ENCODE peak calls at places on chromosomes 11 and 22, in four cellular contexts. P is H1, U is HepG2, N is GM12878. S is an unnamed sample.

GRCh38 chr11:128288368-128288767 is 299.0 kb downstream of the ETS1 start:
- DNase-seq in P (no peak), U (no peak), N (no peak), S (no peak)

GRCh38 chr22:19360862-19361261 is 69.3 kb upstream of the CLTCL1 start:
- DNase-seq in U (no peak), P (no peak), N (no peak), S (peak; percentile 4)

GRCh38 chr11:86484164-86484794 is 109.6 kb downstream of the CCDC81 start:
- DNase-seq in P (no peak), N (no peak), U (peak; percentile 81), S (peak; percentile 23)

GRCh38 chr11:11157201-11157600 is 195.8 kb downstream of the CSNK2A3 start:
- DNase-seq in U (peak; percentile 33), P (no peak), N (no peak), S (peak; percentile 50)

GRCh38 chr11:67497656-67498291 is 7.4 kb downstream of the PITPNM1 start:
- DNase-seq in N (no peak), P (no peak), U (no peak), S (no peak)

GRCh38 chr22:23106906-23107367 is 34.9 kb downstream of the RSPH14 start:
- DNase-seq in U (peak; percentile 39), P (no peak), N (no peak), S (no peak)

GRCh38 chr11:111514216-111515031 is at the start of gene HOATZ:
- DNase-seq in P (peak; percentile 41), N (no peak), U (no peak), S (no peak)

GRCh38 chr11:92854952-92855351 is 114.5 kb upstream of the MTNR1B start:
- DNase-seq in N (no peak), U (no peak), P (no peak), S (no peak)

GRCh38 chr22:42310301-42310981 is 40.0 kb upstream of the TCF20 start:
- DNase-seq in U (no peak), N (no peak), P (no peak), S (no peak)

GRCh38 chr22:49963647-49964026 is 3.1 kb downstream of the PIM3 start:
- DNase-seq in P (no peak), N (no peak), U (no peak), S (no peak)

GRCh38 chr11:113105584-113105983 is 144.4 kb downstream of the NCAM1 start:
- DNase-seq in N (no peak), U (no peak), P (no peak), S (no peak)

GRCh38 chr11:68269414-68270081 is 2.2 kb downstream of the C11orf24 start:
- DNase-seq in N (no peak), U (peak; percentile 57), P (no peak), S (no peak)

GRCh38 chr22:43992331-43992821 is 31.7 kb upstream of the PARVB start:
- DNase-seq in N (no peak), U (no peak), P (no peak), S (no peak)

GRCh38 chr11:102603091-102603490 is 22.0 kb downstream of the MMP20 start:
- DNase-seq in P (no peak), U (peak; percentile 98), N (no peak), S (no peak)

GRCh38 chr11:8247312-8247711 is 16.4 kb downstream of the LMO1 start:
- DNase-seq in P (no peak), N (no peak), U (no peak), S (peak; percentile 55)

GRCh38 chr11:2713069-2713468 is 13.3 kb upstream of the KCNQ1OT1 start:
- DNase-seq in N (no peak), U (no peak), P (no peak), S (no peak)

GRCh38 chr11:118223576-118223975 is 1.2 kb downstream of the JAML start:
- DNase-seq in P (no peak), N (no peak), U (no peak), S (no peak)

GRCh38 chr22:50576070-50576469 is 2.2 kb downstream of the CPT1B start:
- DNase-seq in P (no peak), N (no peak), U (peak; percentile 81), S (peak; percentile 54)

GRCh38 chr22:24420977-24421343 is 6.4 kb upstream of the ADORA2A start:
- DNase-seq in P (no peak), N (no peak), U (no peak), S (no peak)

GRCh38 chr11:65589444-65590239 is 6.0 kb downstream of the KCNK7 start:
- DNase-seq in N (no peak), P (no peak), U (no peak), S (no peak)

GRCh38 chr11:96260526-96260925 is 82.5 kb downstream of the MAML2 start:
- DNase-seq in P (no peak), U (no peak), N (no peak), S (no peak)

GRCh38 chr11:9678576-9678975 is 14.7 kb downstream of the SWAP70 start:
- DNase-seq in N (no peak), U (no peak), P (no peak), S (no peak)

GRCh38 chr22:19368876-19369275 is 62.7 kb downstream of the HIRA start:
- DNase-seq in N (no peak), U (no peak), P (no peak), S (no peak)

GRCh38 chr11:18492888-18493287 is 33.9 kb downstream of the TSG101 start:
- DNase-seq in U (no peak), N (no peak), P (no peak), S (no peak)

GRCh38 chr11:33936745-33937612 is 45.1 kb upstream of the LMO2 start:
- DNase-seq in U (no peak), P (no peak), N (no peak), S (no peak)

DNA sequence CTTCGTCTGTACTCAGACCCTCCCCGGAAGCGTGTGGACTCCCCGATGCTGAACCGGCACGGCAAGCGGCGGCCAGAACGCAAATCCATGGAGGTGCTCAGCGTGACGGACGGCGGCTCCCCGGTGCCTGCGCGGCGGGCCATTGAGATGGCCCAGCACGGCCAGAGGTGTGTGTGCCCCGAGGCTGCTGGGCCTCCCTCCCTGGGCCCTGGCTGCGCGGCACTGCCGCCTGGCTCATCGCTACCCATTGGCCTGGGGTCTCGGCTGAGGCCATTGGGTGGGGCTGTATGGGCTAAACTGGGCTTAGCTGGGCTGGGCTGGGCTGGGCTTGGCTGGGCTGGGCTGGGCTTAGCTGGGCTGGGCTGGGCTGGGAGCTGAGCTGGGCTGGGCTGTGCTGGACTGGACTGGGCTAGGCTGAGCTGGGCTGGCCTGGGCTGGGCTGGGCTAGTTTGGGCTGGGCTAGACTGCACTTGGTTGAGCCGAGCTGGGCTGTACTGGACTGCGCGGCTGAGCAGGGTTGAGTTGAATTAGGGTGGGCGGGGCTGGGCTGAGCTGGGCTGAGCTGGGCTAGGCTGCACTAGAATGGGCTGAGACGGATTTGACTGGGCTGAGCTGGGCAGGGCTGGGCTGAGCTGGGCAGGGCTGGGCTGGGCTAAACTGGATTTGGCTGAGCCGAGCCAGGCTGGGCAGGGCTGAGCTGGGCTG is 40.7 kb downstream of the MOB2 start:
- DNase-seq in P (no peak), U (no peak), N (no peak), S (no peak)
- TF ChIP-seq SUZ12 in P (no peak), U (no peak), N (no peak), S (no peak)

GRCh38 chr11:6481924-6482275 is 599 bp downstream of the TIMM10B start:
- DNase-seq in N (no peak), U (no peak), P (no peak), S (no peak)
- TF ChIP-seq SP1 in N (no peak), U (no peak), P (no peak), S (no peak)

GRCh38 chr11:1391165-1392010 is 1.7 kb downstream of the BRSK2 start:
- DNase-seq in U (no peak), P (no peak), N (no peak), S (peak; percentile 35)
- TF ChIP-seq SUZ12 in U (no peak), P (no peak), N (no peak), S (no peak)

DNA sequence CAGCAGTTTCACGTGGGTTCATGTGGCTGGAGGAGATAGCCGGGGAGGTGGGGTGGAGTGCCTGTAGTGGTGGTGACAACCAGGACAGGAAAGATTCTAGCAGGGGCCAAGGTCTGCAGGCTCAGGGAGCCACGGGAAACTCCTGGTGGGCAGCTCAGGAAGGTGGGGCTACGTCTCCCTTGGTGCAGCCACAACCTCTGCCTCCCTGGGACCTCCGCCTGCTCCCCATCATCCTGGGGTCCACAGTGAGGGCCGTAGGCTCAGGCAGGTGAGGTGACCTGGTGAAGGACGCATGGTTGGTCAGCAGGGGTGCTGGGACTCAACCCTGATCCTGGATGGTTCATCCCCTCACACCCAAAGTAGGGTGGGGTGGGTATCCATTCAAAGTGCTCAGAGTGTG is 524.1 kb downstream of the TBC1D22A start:
- DNase-seq in N (no peak), P (no peak), U (no peak), S (no peak)
- TF ChIP-seq SP1 in N (no peak), P (no peak), U (no peak), S (no peak)

GRCh38 chr22:48945621-48946458 is 881.8 kb downstream of the BRD1 start:
- DNase-seq in P (no peak), N (no peak), U (peak; percentile 36), S (no peak)

GRCh38 chr22:48944433-48944755 is 883.3 kb downstream of the BRD1 start:
- DNase-seq in N (no peak), P (no peak), U (no peak), S (no peak)

GRCh38 chr22:48943567-48944432 is 883.9 kb downstream of the BRD1 start:
- DNase-seq in P (peak; percentile 33), U (peak; percentile 97), N (no peak), S (peak; percentile 31)

GRCh38 chr22:48942698-48943566 is 884.7 kb downstream of the BRD1 start:
- DNase-seq in U (no peak), P (no peak), N (no peak), S (no peak)

GRCh38 chr22:48944756-48945620 is 882.7 kb downstream of the BRD1 start:
- DNase-seq in U (no peak), P (no peak), N (no peak), S (no peak)
- TF ChIP-seq SUZ12 in U (no peak), P (no peak), N (no peak), S (no peak)